ENCODE peak calls at places on chromosomes 7 and 10, in seven cellular contexts. T, R, P, B, N, Y and U are unnamed samples.

GRCh38 chr7:99623091-99623693 is 6.4 kb downstream of the ZSCAN25 start:
- DNase-seq in T (no peak), R (no peak), P (no peak), B (no peak), N (no peak), Y (no peak), U (no peak)

GRCh38 chr7:26368542-26368941 is 76.9 kb downstream of the SNX10 start:
- DNase-seq in T (peak; percentile 23), R (no peak), P (no peak), B (peak; percentile 6), N (no peak), Y (no peak), U (no peak)

GRCh38 chr10:43264324-43264986 is 2.4 kb downstream of the RASGEF1A start:
- DNase-seq in T (no peak), R (no peak), P (no peak), B (no peak), N (no peak), Y (no peak), U (no peak)

GRCh38 chr7:91759205-91759863 is 121.2 kb downstream of the MTERF1 start:
- DNase-seq in T (no peak), R (no peak), P (no peak), B (no peak), N (peak; percentile 78), Y (peak; percentile 30), U (no peak)

GRCh38 chr10:77879710-77880109 is 46.8 kb downstream of the DLG5 start:
- DNase-seq in T (no peak), R (no peak), P (no peak), B (no peak), N (no peak), Y (peak; percentile 14), U (no peak)

GRCh38 chr7:146249272-146249671 is 132.7 kb downstream of the CNTNAP2 start:
- DNase-seq in T (no peak), R (no peak), P (no peak), B (no peak), N (no peak), Y (no peak), U (no peak)

GRCh38 chr7:39130740-39131538 is 153.2 kb downstream of the POU6F2 start:
- DNase-seq in T (no peak), R (no peak), P (no peak), B (no peak), N (no peak), Y (no peak), U (no peak)

GRCh38 chr7:50832744-50833143 is 50.0 kb upstream of the GRB10 start:
- DNase-seq in T (peak; percentile 89), R (no peak), P (no peak), B (peak; percentile 18), N (peak; percentile 93), Y (peak; percentile 93), U (no peak)

GRCh38 chr10:107148906-107149305 is 15.6 kb downstream of the SORCS1 start:
- DNase-seq in T (no peak), R (no peak), P (no peak), B (no peak), N (no peak), Y (no peak), U (no peak)

GRCh38 chr10:102408728-102409603 is 9.6 kb downstream of the PSD start:
- DNase-seq in T (peak; percentile 44), R (peak; percentile 88), P (no peak), B (no peak), N (no peak), Y (peak; percentile 21), U (peak; percentile 71)

GRCh38 chr7:144513332-144513731 is 109.8 kb upstream of the NOBOX start:
- DNase-seq in T (no peak), R (peak; percentile 44), P (no peak), B (no peak), N (no peak), Y (no peak), U (peak; percentile 61)

GRCh38 chr7:74479066-74479781 is 25.5 kb downstream of the GTF2IRD1 start:
- DNase-seq in T (peak; percentile 27), R (peak; percentile 48), P (no peak), B (peak; percentile 10), N (peak; percentile 37), Y (peak; percentile 75), U (no peak)

GRCh38 chr10:93566435-93567276 is at the start of gene FFAR4:
- DNase-seq in T (no peak), R (peak; percentile 31), P (no peak), B (no peak), N (peak; percentile 54), Y (peak; percentile 80), U (peak; percentile 29)

GRCh38 chr7:151383638-151384351 is 26.0 kb downstream of the WDR86 start:
- DNase-seq in T (no peak), R (no peak), P (no peak), B (no peak), N (no peak), Y (no peak), U (no peak)

GRCh38 chr10:118662228-118663035 is 67.0 kb upstream of the PRLHR start:
- DNase-seq in T (no peak), R (no peak), P (no peak), B (no peak), N (no peak), Y (peak; percentile 6), U (no peak)

GRCh38 chr7:69070476-69070875 is 527.8 kb upstream of the AUTS2 start:
- DNase-seq in T (no peak), R (no peak), P (no peak), B (no peak), N (no peak), Y (no peak), U (no peak)

GRCh38 chr7:2864204-2864985 is 20.3 kb upstream of the GNA12 start:
- DNase-seq in T (no peak), R (no peak), P (no peak), B (peak; percentile 31), N (no peak), Y (no peak), U (no peak)

GRCh38 chr10:132389631-132390454 is 7.2 kb upstream of the PWWP2B start:
- DNase-seq in T (no peak), R (no peak), P (no peak), B (peak; percentile 63), N (no peak), Y (no peak), U (no peak)

GRCh38 chr7:101826081-101826835 is 8.8 kb downstream of the CUX1 start:
- DNase-seq in T (no peak), R (no peak), P (no peak), B (no peak), N (no peak), Y (no peak), U (no peak)

GRCh38 chr7:158353606-158354570 is 233.7 kb downstream of the PTPRN2 start:
- DNase-seq in T (no peak), R (no peak), P (no peak), B (no peak), N (peak; percentile 47), Y (no peak), U (no peak)

GRCh38 chr7:105218215-105218614 is 170.5 kb downstream of the SRPK2 start:
- DNase-seq in T (peak; percentile 8), R (no peak), P (no peak), B (no peak), N (peak; percentile 75), Y (peak; percentile 30), U (no peak)

GRCh38 chr10:31322647-31323046 is 3.6 kb downstream of the ZEB1 start:
- DNase-seq in T (peak; percentile 25), R (no peak), P (no peak), B (peak; percentile 32), N (no peak), Y (peak; percentile 13), U (no peak)

GRCh38 chr7:117219485-117219884 is 103.4 kb downstream of the WNT2 start:
- DNase-seq in T (peak; percentile 41), R (no peak), P (no peak), B (peak; percentile 45), N (no peak), Y (no peak), U (no peak)

GRCh38 chr7:1944619-1945210 is 274.6 kb downstream of the ELFN1 start:
- DNase-seq in T (no peak), R (no peak), P (no peak), B (no peak), N (no peak), Y (no peak), U (no peak)

GRCh38 chr10:88731296-88731695 is 25.2 kb downstream of the LIPK start:
- DNase-seq in T (no peak), R (no peak), P (no peak), B (no peak), N (no peak), Y (no peak), U (no peak)

GRCh38 chr7:78607099-78607498 is 808.5 kb downstream of the PHTF2 start:
- DNase-seq in T (no peak), R (peak; percentile 29), P (no peak), B (no peak), N (no peak), Y (no peak), U (peak; percentile 43)

GRCh38 chr7:157056957-157057902 is 46.8 kb upstream of the MNX1 start:
- DNase-seq in T (no peak), R (no peak), P (no peak), B (no peak), N (no peak), Y (no peak), U (no peak)

GRCh38 chr10:7601023-7601656 is 65.6 kb downstream of the ITIH5 start:
- DNase-seq in T (no peak), R (no peak), P (no peak), B (no peak), N (no peak), Y (no peak), U (no peak)

GRCh38 chr10:44363716-44364115 is 21.2 kb downstream of the CXCL12 start:
- DNase-seq in T (no peak), R (no peak), P (no peak), B (no peak), N (no peak), Y (no peak), U (no peak)

GRCh38 chr10:110426294-110427153 is 71.2 kb upstream of the DUSP5 start:
- DNase-seq in T (peak; percentile 91), R (no peak), P (peak; percentile 47), B (peak; percentile 90), N (no peak), Y (peak; percentile 99), U (no peak)

GRCh38 chr10:3424102-3424803 is 251.7 kb upstream of the PITRM1 start:
- DNase-seq in T (no peak), R (no peak), P (no peak), B (no peak), N (peak; percentile 63), Y (no peak), U (no peak)

GRCh38 chr10:33381897-33382578 is 47.6 kb upstream of the NRP1 start:
- DNase-seq in T (peak; percentile 86), R (no peak), P (peak; percentile 63), B (peak; percentile 100), N (no peak), Y (no peak), U (no peak)

GRCh38 chr10:104043854-104044253 is 41.8 kb downstream of the COL17A1 start:
- DNase-seq in T (no peak), R (no peak), P (no peak), B (no peak), N (no peak), Y (no peak), U (no peak)

GRCh38 chr10:19970707-19971106 is 154.5 kb downstream of the PLXDC2 start:
- DNase-seq in T (no peak), R (no peak), P (no peak), B (no peak), N (no peak), Y (no peak), U (no peak)

GRCh38 chr7:35804571-35804970 is 3.7 kb downstream of the SEPTIN7 start:
- DNase-seq in T (no peak), R (no peak), P (no peak), B (no peak), N (no peak), Y (no peak), U (no peak)